ENCODE peak calls at places on chromosomes 12 and 14, in four cellular contexts. One of them, this sample, is unnamed.

GRCh38 chr14:75636100-75636692 is 24.5 kb downstream of the ERG28 start:
- DNase-seq in A549: no peak
- DNase-seq in T-helper 9 cell: no peak
- DNase-seq in naive thymus-derived CD8-positive, alpha-beta T cell: no peak
- DNase-seq in this sample: no peak

GRCh38 chr14:79708991-79709390 is 502.3 kb downstream of the DIO2 start:
- DNase-seq in A549: peak; percentile 5
- DNase-seq in T-helper 9 cell: no peak
- DNase-seq in naive thymus-derived CD8-positive, alpha-beta T cell: no peak
- DNase-seq in this sample: peak; percentile 22

GRCh38 chr14:102408729-102409128 is 46.0 kb downstream of the TECPR2 start:
- DNase-seq in A549: no peak
- DNase-seq in T-helper 9 cell: no peak
- DNase-seq in naive thymus-derived CD8-positive, alpha-beta T cell: no peak
- DNase-seq in this sample: peak; percentile 72

GRCh38 chr14:84442481-84442880 is 1087.5 kb upstream of the FLRT2 start:
- DNase-seq in A549: no peak
- DNase-seq in T-helper 9 cell: no peak
- DNase-seq in naive thymus-derived CD8-positive, alpha-beta T cell: no peak
- DNase-seq in this sample: peak; percentile 65

GRCh38 chr12:131461096-131461495 is 249.8 kb upstream of the SFSWAP start:
- DNase-seq in A549: no peak
- DNase-seq in T-helper 9 cell: no peak
- DNase-seq in naive thymus-derived CD8-positive, alpha-beta T cell: no peak
- DNase-seq in this sample: no peak

GRCh38 chr12:111240374-111240773 is 128.5 kb downstream of the PHETA1 start:
- DNase-seq in A549: no peak
- DNase-seq in T-helper 9 cell: no peak
- DNase-seq in naive thymus-derived CD8-positive, alpha-beta T cell: no peak
- DNase-seq in this sample: no peak

GRCh38 chr12:26287666-26288408 is 92.5 kb downstream of the SSPN start:
- DNase-seq in A549: no peak
- DNase-seq in T-helper 9 cell: no peak
- DNase-seq in naive thymus-derived CD8-positive, alpha-beta T cell: no peak
- DNase-seq in this sample: no peak

GRCh38 chr14:94542111-94542810 is 19.0 kb upstream of the SERPINA4 start:
- DNase-seq in A549: no peak
- DNase-seq in T-helper 9 cell: no peak
- DNase-seq in naive thymus-derived CD8-positive, alpha-beta T cell: no peak
- DNase-seq in this sample: no peak

GRCh38 chr12:90925562-90925961 is 29.4 kb downstream of the CCER1 start:
- DNase-seq in A549: peak; percentile 9
- DNase-seq in T-helper 9 cell: no peak
- DNase-seq in naive thymus-derived CD8-positive, alpha-beta T cell: no peak
- DNase-seq in this sample: peak; percentile 9

GRCh38 chr12:129552996-129553750 is 350.7 kb downstream of the TMEM132D start:
- DNase-seq in A549: no peak
- DNase-seq in T-helper 9 cell: no peak
- DNase-seq in naive thymus-derived CD8-positive, alpha-beta T cell: no peak
- DNase-seq in this sample: no peak

GRCh38 chr12:93571854-93572711 is at the start of gene SOCS2:
- DNase-seq in A549: no peak
- DNase-seq in T-helper 9 cell: peak; percentile 32
- DNase-seq in naive thymus-derived CD8-positive, alpha-beta T cell: no peak
- DNase-seq in this sample: peak; percentile 83

This sample was measured in DMS53.